ENCODE peak calls at places on chromosomes 2 and 18, in eight cellular contexts. E is NK-92 treated with Interleukin-12 subunit alpha and Interleukin-12 subunit beta, amount 100 ng/mL, for 24 hours; Y is germinal center; P is mesenteric fat pad; O is HAP-1; J is activated CD4-positive, alpha-beta T cell treated with anti-CD3 and anti-CD28 coated beads for 36 hours; I is Daoy; T is NCI-H524. Q is an unnamed sample.

GRCh38 chr2:196468394-196468793 is 171.1 kb upstream of the CCDC150 start:
- DNase-seq in E (no peak), Y (no peak), P (no peak), O (no peak), J (no peak), I (no peak), T (no peak), Q (no peak)

GRCh38 chr2:96960271-96960955 is 26.0 kb downstream of the FAM178B start:
- DNase-seq in E (peak), Y (peak), P (no peak), O (peak), J (peak), I (peak), T (peak), Q (peak)

GRCh38 chr2:165594935-165595255 is 125.4 kb downstream of the CSRNP3 start:
- DNase-seq in E (no peak), Y (peak), P (no peak), O (no peak), J (no peak), I (no peak), T (no peak), Q (no peak)

GRCh38 chr2:240601061-240601830 is 14.7 kb downstream of the CAPN10 start:
- DNase-seq in E (no peak), Y (no peak), P (peak), O (no peak), J (peak), I (no peak), T (no peak), Q (peak)

GRCh38 chr2:238855891-238856580 is 8.2 kb downstream of the TWIST2 start:
- DNase-seq in E (no peak), Y (no peak), P (no peak), O (no peak), J (no peak), I (no peak), T (no peak), Q (no peak)

GRCh38 chr2:156901373-156902031 is 356.0 kb upstream of the GALNT5 start:
- DNase-seq in E (no peak), Y (no peak), P (no peak), O (no peak), J (no peak), I (no peak), T (no peak), Q (no peak)

GRCh38 chr18:2410688-2411087 is 160.6 kb downstream of the METTL4 start:
- DNase-seq in E (no peak), Y (no peak), P (no peak), O (no peak), J (no peak), I (no peak), T (no peak), Q (no peak)

GRCh38 chr2:181411105-181411849 is 45.9 kb upstream of the ITGA4 start:
- DNase-seq in E (no peak), Y (peak), P (no peak), O (peak), J (no peak), I (no peak), T (peak), Q (peak)

GRCh38 chr2:225182126-225182525 is 139.9 kb upstream of the DOCK10 start:
- DNase-seq in E (no peak), Y (no peak), P (no peak), O (no peak), J (no peak), I (no peak), T (no peak), Q (no peak)

GRCh38 chr2:151097930-151098329 is 163.7 kb downstream of the RBM43 start:
- DNase-seq in E (no peak), Y (no peak), P (no peak), O (no peak), J (no peak), I (no peak), T (no peak), Q (no peak)

GRCh38 chr2:144460981-144461766 is 58.7 kb downstream of the ZEB2 start:
- DNase-seq in E (no peak), Y (no peak), P (no peak), O (peak), J (no peak), I (no peak), T (no peak), Q (no peak)

GRCh38 chr2:17584689-17585088 is 44.2 kb downstream of the VSNL1 start:
- DNase-seq in E (no peak), Y (no peak), P (no peak), O (no peak), J (no peak), I (no peak), T (no peak), Q (no peak)

GRCh38 chr18:59968583-59968982 is 68.8 kb downstream of the PMAIP1 start:
- DNase-seq in E (no peak), Y (no peak), P (no peak), O (no peak), J (no peak), I (no peak), T (no peak), Q (no peak)

GRCh38 chr2:168369087-168369486 is 87.0 kb upstream of the CERS6 start:
- DNase-seq in E (no peak), Y (no peak), P (no peak), O (no peak), J (no peak), I (no peak), T (no peak), Q (no peak)

GRCh38 chr2:191501390-191502168 is 176.4 kb upstream of the NABP1 start:
- DNase-seq in E (no peak), Y (no peak), P (no peak), O (no peak), J (no peak), I (peak), T (no peak), Q (no peak)

GRCh38 chr2:105800036-105800755 is 55.5 kb downstream of the NCK2 start:
- DNase-seq in E (no peak), Y (no peak), P (no peak), O (no peak), J (no peak), I (no peak), T (no peak), Q (no peak)

GRCh38 chr2:234885113-234885512 is 66.7 kb upstream of the SH3BP4 start:
- DNase-seq in E (no peak), Y (no peak), P (no peak), O (no peak), J (no peak), I (no peak), T (no peak), Q (no peak)

GRCh38 chr2:163697846-163698637 is 37.8 kb downstream of the FIGN start:
- DNase-seq in E (no peak), Y (no peak), P (no peak), O (no peak), J (no peak), I (no peak), T (no peak), Q (no peak)

GRCh38 chr2:121008978-121009377 is 273.3 kb downstream of the GLI2 start:
- DNase-seq in E (no peak), Y (no peak), P (no peak), O (peak), J (peak), I (no peak), T (no peak), Q (peak)

GRCh38 chr2:235398321-235398720 is 95.5 kb upstream of the AGAP1 start:
- DNase-seq in E (no peak), Y (no peak), P (no peak), O (no peak), J (no peak), I (no peak), T (no peak), Q (no peak)

GRCh38 chr2:62705859-62706720 is 577 bp downstream of the EHBP1 start:
- DNase-seq in E (no peak), Y (peak), P (no peak), O (peak), J (peak), I (peak), T (peak), Q (peak)

GRCh38 chr2:25585189-25585588 is 88.2 kb downstream of the DTNB start:
- DNase-seq in E (no peak), Y (no peak), P (no peak), O (peak), J (no peak), I (no peak), T (no peak), Q (no peak)

GRCh38 chr18:62637807-62638687 is 77.3 kb upstream of the PHLPP1 start:
- DNase-seq in E (no peak), Y (peak), P (no peak), O (peak), J (peak), I (peak), T (no peak), Q (peak)